ENCODE peak calls at places on chromosomes 6 and 20, in seven cellular contexts. One of them, this sample, is unnamed.
A peak's percentile ranks its signal among the peaks of the same experiment; 100 is the strongest.

GRCh38 chr6:38016824-38017223 is 197.3 kb downstream of the ZFAND3 start:
- DNase-seq in NCI-H1694: no peak
- DNase-seq in astrocyte of the spinal cord: no peak
- DNase-seq in HuH-7.5: no peak
- DNase-seq in posterior cingulate gyrus: no peak
- DNase-seq in stromal cell of bone marrow: no peak
- DNase-seq in stimulated activated CD8-positive, alpha-beta memory T cell treated with anti-CD3 and anti-CD28 coated beads, Interleukin-4, amount 100 ng/mL, for 1 hour: no peak
- DNase-seq in this sample: no peak

GRCh38 chr6:73509851-73510250 is 11.0 kb downstream of the EEF1A1 start:
- DNase-seq in NCI-H1694: no peak
- DNase-seq in astrocyte of the spinal cord: no peak
- DNase-seq in HuH-7.5: no peak
- DNase-seq in posterior cingulate gyrus: no peak
- DNase-seq in stromal cell of bone marrow: no peak
- DNase-seq in stimulated activated CD8-positive, alpha-beta memory T cell treated with anti-CD3 and anti-CD28 coated beads, Interleukin-4, amount 100 ng/mL, for 1 hour: no peak
- DNase-seq in this sample: no peak

GRCh38 chr6:74731204-74731603 is 474.6 kb downstream of the COL12A1 start:
- DNase-seq in NCI-H1694: no peak
- DNase-seq in astrocyte of the spinal cord: peak; percentile 73
- DNase-seq in HuH-7.5: no peak
- DNase-seq in posterior cingulate gyrus: no peak
- DNase-seq in stromal cell of bone marrow: no peak
- DNase-seq in stimulated activated CD8-positive, alpha-beta memory T cell treated with anti-CD3 and anti-CD28 coated beads, Interleukin-4, amount 100 ng/mL, for 1 hour: no peak
- DNase-seq in this sample: no peak

GRCh38 chr20:59082077-59082740 is 39.6 kb upstream of the PRELID3B start:
- DNase-seq in NCI-H1694: no peak
- DNase-seq in astrocyte of the spinal cord: no peak
- DNase-seq in HuH-7.5: no peak
- DNase-seq in posterior cingulate gyrus: no peak
- DNase-seq in stromal cell of bone marrow: no peak
- DNase-seq in stimulated activated CD8-positive, alpha-beta memory T cell treated with anti-CD3 and anti-CD28 coated beads, Interleukin-4, amount 100 ng/mL, for 1 hour: no peak
- DNase-seq in this sample: no peak

GRCh38 chr20:2131366-2131765 is 29.7 kb downstream of the STK35 start:
- DNase-seq in NCI-H1694: no peak
- DNase-seq in astrocyte of the spinal cord: peak; percentile 65
- DNase-seq in HuH-7.5: no peak
- DNase-seq in posterior cingulate gyrus: no peak
- DNase-seq in stromal cell of bone marrow: no peak
- DNase-seq in stimulated activated CD8-positive, alpha-beta memory T cell treated with anti-CD3 and anti-CD28 coated beads, Interleukin-4, amount 100 ng/mL, for 1 hour: no peak
- DNase-seq in this sample: no peak

GRCh38 chr20:38050691-38051090 is 17.1 kb downstream of the RPRD1B start:
- DNase-seq in NCI-H1694: no peak
- DNase-seq in astrocyte of the spinal cord: no peak
- DNase-seq in HuH-7.5: no peak
- DNase-seq in posterior cingulate gyrus: no peak
- DNase-seq in stromal cell of bone marrow: no peak
- DNase-seq in stimulated activated CD8-positive, alpha-beta memory T cell treated with anti-CD3 and anti-CD28 coated beads, Interleukin-4, amount 100 ng/mL, for 1 hour: no peak
- DNase-seq in this sample: no peak

GRCh38 chr6:98657764-98658163 is 176.6 kb upstream of the POU3F2 start:
- DNase-seq in NCI-H1694: no peak
- DNase-seq in astrocyte of the spinal cord: peak; percentile 70
- DNase-seq in HuH-7.5: no peak
- DNase-seq in posterior cingulate gyrus: no peak
- DNase-seq in stromal cell of bone marrow: peak; percentile 3
- DNase-seq in stimulated activated CD8-positive, alpha-beta memory T cell treated with anti-CD3 and anti-CD28 coated beads, Interleukin-4, amount 100 ng/mL, for 1 hour: no peak
- DNase-seq in this sample: no peak

GRCh38 chr20:34824026-34824860 is 1.2 kb downstream of the NCOA6 start:
- DNase-seq in NCI-H1694: peak; percentile 13
- DNase-seq in astrocyte of the spinal cord: peak; percentile 40
- DNase-seq in HuH-7.5: peak; percentile 86
- DNase-seq in posterior cingulate gyrus: no peak
- DNase-seq in stromal cell of bone marrow: no peak
- DNase-seq in stimulated activated CD8-positive, alpha-beta memory T cell treated with anti-CD3 and anti-CD28 coated beads, Interleukin-4, amount 100 ng/mL, for 1 hour: peak; percentile 51
- DNase-seq in this sample: no peak

GRCh38 chr6:35419431-35419830 is 32.7 kb upstream of the FANCE start:
- DNase-seq in NCI-H1694: no peak
- DNase-seq in astrocyte of the spinal cord: peak; percentile 71
- DNase-seq in HuH-7.5: no peak
- DNase-seq in posterior cingulate gyrus: no peak
- DNase-seq in stromal cell of bone marrow: no peak
- DNase-seq in stimulated activated CD8-positive, alpha-beta memory T cell treated with anti-CD3 and anti-CD28 coated beads, Interleukin-4, amount 100 ng/mL, for 1 hour: no peak
- DNase-seq in this sample: peak; percentile 14

GRCh38 chr20:25408170-25408547 is 686 bp downstream of the GINS1 start:
- DNase-seq in NCI-H1694: no peak
- DNase-seq in astrocyte of the spinal cord: no peak
- DNase-seq in HuH-7.5: no peak
- DNase-seq in posterior cingulate gyrus: no peak
- DNase-seq in stromal cell of bone marrow: no peak
- DNase-seq in stimulated activated CD8-positive, alpha-beta memory T cell treated with anti-CD3 and anti-CD28 coated beads, Interleukin-4, amount 100 ng/mL, for 1 hour: no peak
- DNase-seq in this sample: no peak

GRCh38 chr6:40962241-40962640 is 76.8 kb downstream of the UNC5CL start:
- DNase-seq in NCI-H1694: no peak
- DNase-seq in astrocyte of the spinal cord: peak; percentile 87
- DNase-seq in HuH-7.5: no peak
- DNase-seq in posterior cingulate gyrus: no peak
- DNase-seq in stromal cell of bone marrow: peak; percentile 51
- DNase-seq in stimulated activated CD8-positive, alpha-beta memory T cell treated with anti-CD3 and anti-CD28 coated beads, Interleukin-4, amount 100 ng/mL, for 1 hour: no peak
- DNase-seq in this sample: peak; percentile 91

GRCh38 chr20:50344232-50345071 is 153.8 kb downstream of the CEBPB start:
- DNase-seq in NCI-H1694: no peak
- DNase-seq in astrocyte of the spinal cord: no peak
- DNase-seq in HuH-7.5: no peak
- DNase-seq in posterior cingulate gyrus: no peak
- DNase-seq in stromal cell of bone marrow: no peak
- DNase-seq in stimulated activated CD8-positive, alpha-beta memory T cell treated with anti-CD3 and anti-CD28 coated beads, Interleukin-4, amount 100 ng/mL, for 1 hour: no peak
- DNase-seq in this sample: no peak

GRCh38 chr6:142853244-142854180 is 91.5 kb downstream of the HIVEP2 start:
- DNase-seq in NCI-H1694: no peak
- DNase-seq in astrocyte of the spinal cord: no peak
- DNase-seq in HuH-7.5: no peak
- DNase-seq in posterior cingulate gyrus: no peak
- DNase-seq in stromal cell of bone marrow: no peak
- DNase-seq in stimulated activated CD8-positive, alpha-beta memory T cell treated with anti-CD3 and anti-CD28 coated beads, Interleukin-4, amount 100 ng/mL, for 1 hour: no peak
- DNase-seq in this sample: no peak

GRCh38 chr6:6546318-6547110 is 42.0 kb upstream of the LY86 start:
- DNase-seq in NCI-H1694: no peak
- DNase-seq in astrocyte of the spinal cord: peak; percentile 13
- DNase-seq in HuH-7.5: peak; percentile 27
- DNase-seq in posterior cingulate gyrus: peak; percentile 46
- DNase-seq in stromal cell of bone marrow: no peak
- DNase-seq in stimulated activated CD8-positive, alpha-beta memory T cell treated with anti-CD3 and anti-CD28 coated beads, Interleukin-4, amount 100 ng/mL, for 1 hour: no peak
- DNase-seq in this sample: no peak

GRCh38 chr6:142845624-142846458 is 99.1 kb downstream of the HIVEP2 start:
- DNase-seq in NCI-H1694: no peak
- DNase-seq in astrocyte of the spinal cord: peak; percentile 97
- DNase-seq in HuH-7.5: peak; percentile 32
- DNase-seq in posterior cingulate gyrus: peak; percentile 59
- DNase-seq in stromal cell of bone marrow: no peak
- DNase-seq in stimulated activated CD8-positive, alpha-beta memory T cell treated with anti-CD3 and anti-CD28 coated beads, Interleukin-4, amount 100 ng/mL, for 1 hour: no peak
- DNase-seq in this sample: no peak

GRCh38 chr6:130796313-130796905 is 30.8 kb upstream of the SMLR1 start:
- DNase-seq in NCI-H1694: no peak
- DNase-seq in astrocyte of the spinal cord: peak; percentile 80
- DNase-seq in HuH-7.5: no peak
- DNase-seq in posterior cingulate gyrus: no peak
- DNase-seq in stromal cell of bone marrow: peak; percentile 49
- DNase-seq in stimulated activated CD8-positive, alpha-beta memory T cell treated with anti-CD3 and anti-CD28 coated beads, Interleukin-4, amount 100 ng/mL, for 1 hour: no peak
- DNase-seq in this sample: peak; percentile 39

GRCh38 chr6:159929819-159930218 is 39.0 kb downstream of the MAS1 start:
- DNase-seq in NCI-H1694: peak; percentile 11
- DNase-seq in astrocyte of the spinal cord: no peak
- DNase-seq in HuH-7.5: no peak
- DNase-seq in posterior cingulate gyrus: no peak
- DNase-seq in stromal cell of bone marrow: no peak
- DNase-seq in stimulated activated CD8-positive, alpha-beta memory T cell treated with anti-CD3 and anti-CD28 coated beads, Interleukin-4, amount 100 ng/mL, for 1 hour: no peak
- DNase-seq in this sample: no peak

GRCh38 chr6:39388526-39389371 is 66.2 kb upstream of the KCNK16 start:
- DNase-seq in NCI-H1694: peak; percentile 85
- DNase-seq in astrocyte of the spinal cord: no peak
- DNase-seq in HuH-7.5: no peak
- DNase-seq in posterior cingulate gyrus: no peak
- DNase-seq in stromal cell of bone marrow: no peak
- DNase-seq in stimulated activated CD8-positive, alpha-beta memory T cell treated with anti-CD3 and anti-CD28 coated beads, Interleukin-4, amount 100 ng/mL, for 1 hour: no peak
- DNase-seq in this sample: no peak

GRCh38 chr6:41732601-41733348 is 2.6 kb downstream of the TFEB start:
- DNase-seq in NCI-H1694: no peak
- DNase-seq in astrocyte of the spinal cord: peak; percentile 20
- DNase-seq in HuH-7.5: no peak
- DNase-seq in posterior cingulate gyrus: no peak
- DNase-seq in stromal cell of bone marrow: no peak
- DNase-seq in stimulated activated CD8-positive, alpha-beta memory T cell treated with anti-CD3 and anti-CD28 coated beads, Interleukin-4, amount 100 ng/mL, for 1 hour: peak; percentile 34
- DNase-seq in this sample: no peak

GRCh38 chr6:82365011-82365751 is 1.6 kb downstream of the TPBG start:
- DNase-seq in NCI-H1694: no peak
- DNase-seq in astrocyte of the spinal cord: peak; percentile 53
- DNase-seq in HuH-7.5: no peak
- DNase-seq in posterior cingulate gyrus: no peak
- DNase-seq in stromal cell of bone marrow: no peak
- DNase-seq in stimulated activated CD8-positive, alpha-beta memory T cell treated with anti-CD3 and anti-CD28 coated beads, Interleukin-4, amount 100 ng/mL, for 1 hour: no peak
- DNase-seq in this sample: no peak

GRCh38 chr20:33796907-33797544 is 14.1 kb upstream of the CHMP4B start:
- DNase-seq in NCI-H1694: no peak
- DNase-seq in astrocyte of the spinal cord: no peak
- DNase-seq in HuH-7.5: no peak
- DNase-seq in posterior cingulate gyrus: no peak
- DNase-seq in stromal cell of bone marrow: no peak
- DNase-seq in stimulated activated CD8-positive, alpha-beta memory T cell treated with anti-CD3 and anti-CD28 coated beads, Interleukin-4, amount 100 ng/mL, for 1 hour: no peak
- DNase-seq in this sample: no peak

GRCh38 chr20:36645998-36646397 is at the start of gene SLA2:
- DNase-seq in NCI-H1694: no peak
- DNase-seq in astrocyte of the spinal cord: no peak
- DNase-seq in HuH-7.5: no peak
- DNase-seq in posterior cingulate gyrus: no peak
- DNase-seq in stromal cell of bone marrow: no peak
- DNase-seq in stimulated activated CD8-positive, alpha-beta memory T cell treated with anti-CD3 and anti-CD28 coated beads, Interleukin-4, amount 100 ng/mL, for 1 hour: peak; percentile 45
- DNase-seq in this sample: no peak

GRCh38 chr20:3751664-3752385 is 15.7 kb downstream of the ADISSP start:
- DNase-seq in NCI-H1694: no peak
- DNase-seq in astrocyte of the spinal cord: no peak
- DNase-seq in HuH-7.5: no peak
- DNase-seq in posterior cingulate gyrus: no peak
- DNase-seq in stromal cell of bone marrow: no peak
- DNase-seq in stimulated activated CD8-positive, alpha-beta memory T cell treated with anti-CD3 and anti-CD28 coated beads, Interleukin-4, amount 100 ng/mL, for 1 hour: no peak
- DNase-seq in this sample: no peak

GRCh38 chr20:689348-689747 is 13.7 kb upstream of the SCRT2 start:
- DNase-seq in NCI-H1694: no peak
- DNase-seq in astrocyte of the spinal cord: no peak
- DNase-seq in HuH-7.5: no peak
- DNase-seq in posterior cingulate gyrus: no peak
- DNase-seq in stromal cell of bone marrow: no peak
- DNase-seq in stimulated activated CD8-positive, alpha-beta memory T cell treated with anti-CD3 and anti-CD28 coated beads, Interleukin-4, amount 100 ng/mL, for 1 hour: no peak
- DNase-seq in this sample: no peak

GRCh38 chr6:53441035-53441493 is 92.3 kb upstream of the ELOVL5 start:
- DNase-seq in NCI-H1694: no peak
- DNase-seq in astrocyte of the spinal cord: no peak
- DNase-seq in HuH-7.5: no peak
- DNase-seq in posterior cingulate gyrus: no peak
- DNase-seq in stromal cell of bone marrow: peak; percentile 47
- DNase-seq in stimulated activated CD8-positive, alpha-beta memory T cell treated with anti-CD3 and anti-CD28 coated beads, Interleukin-4, amount 100 ng/mL, for 1 hour: no peak
- DNase-seq in this sample: no peak

GRCh38 chr20:10218536-10219451 is at the start of gene SNAP25:
- DNase-seq in NCI-H1694: peak; percentile 82
- DNase-seq in astrocyte of the spinal cord: peak; percentile 91
- DNase-seq in HuH-7.5: peak; percentile 74
- DNase-seq in posterior cingulate gyrus: peak; percentile 77
- DNase-seq in stromal cell of bone marrow: peak; percentile 22
- DNase-seq in stimulated activated CD8-positive, alpha-beta memory T cell treated with anti-CD3 and anti-CD28 coated beads, Interleukin-4, amount 100 ng/mL, for 1 hour: no peak
- DNase-seq in this sample: no peak

GRCh38 chr6:27669278-27669797 is 196.4 kb upstream of the ZNF184 start:
- DNase-seq in NCI-H1694: no peak
- DNase-seq in astrocyte of the spinal cord: peak; percentile 35
- DNase-seq in HuH-7.5: no peak
- DNase-seq in posterior cingulate gyrus: no peak
- DNase-seq in stromal cell of bone marrow: no peak
- DNase-seq in stimulated activated CD8-positive, alpha-beta memory T cell treated with anti-CD3 and anti-CD28 coated beads, Interleukin-4, amount 100 ng/mL, for 1 hour: no peak
- DNase-seq in this sample: no peak

GRCh38 chr20:41443667-41444066 is 77.0 kb upstream of the EMILIN3 start:
- DNase-seq in NCI-H1694: no peak
- DNase-seq in astrocyte of the spinal cord: no peak
- DNase-seq in HuH-7.5: no peak
- DNase-seq in posterior cingulate gyrus: no peak
- DNase-seq in stromal cell of bone marrow: no peak
- DNase-seq in stimulated activated CD8-positive, alpha-beta memory T cell treated with anti-CD3 and anti-CD28 coated beads, Interleukin-4, amount 100 ng/mL, for 1 hour: no peak
- DNase-seq in this sample: no peak

This sample was measured in GM04503.